ENCODE peak calls at places on chromosome 11, in nine cellular contexts. Q, E, P, U, Z, C, F, W and H are unnamed samples. For H3K9me3, the result is how much of the 10 kb centered on the place peaks cover.

GRCh38 chr11:44065161-44065571 is 904 bp upstream of the ACCS start:
- DNase-seq in Z (no peak), E (no peak), P (no peak), F (no peak), Q (no peak), W (no peak), C (no peak), U (no peak), H (no peak)

GRCh38 chr11:65432686-65433582 is 10.3 kb downstream of the NEAT1 start:
- DNase-seq in F (peak), C (no peak), P (no peak), Q (no peak), W (no peak), U (no peak), E (no peak), Z (peak), H (no peak)

GRCh38 chr11:105693075-105693474 is 83.2 kb downstream of the GRIA4 start:
- DNase-seq in W (no peak), Z (no peak), F (no peak), E (no peak), Q (no peak), P (no peak), C (no peak), U (no peak), H (no peak)

GRCh38 chr11:115939726-115940421 is 435.7 kb upstream of the CADM1 start:
- DNase-seq in F (no peak), Z (no peak), Q (no peak), W (no peak), U (no peak), C (no peak), E (no peak), P (no peak), H (no peak)

GRCh38 chr11:128428876-128429416 is 158.4 kb downstream of the ETS1 start:
- DNase-seq in P (no peak), E (no peak), Z (peak), F (no peak), W (no peak), U (no peak), Q (no peak), C (no peak), H (no peak)

GRCh38 chr11:56624661-56625110 is 10.0 kb upstream of the OR5M1 start:
- DNase-seq in Q (no peak), E (peak), C (no peak), Z (peak), F (peak), W (no peak), P (no peak), U (no peak), H (peak)

GRCh38 chr11:63999349-64000025 is 13.2 kb downstream of the OTUB1 start:
- DNase-seq in Z (no peak), Q (peak), U (peak), P (peak), W (peak), F (peak), E (no peak), C (peak), H (no peak)

GRCh38 chr11:115501895-115502589 is 2.2 kb downstream of the CADM1 start:
- DNase-seq in P (no peak), Z (peak), W (no peak), C (no peak), Q (no peak), F (peak), U (no peak), E (no peak), H (no peak)

GRCh38 chr11:75776546-75776945 is 8.0 kb downstream of the DGAT2 start:
- DNase-seq in U (no peak), W (no peak), C (no peak), Z (no peak), F (no peak), Q (no peak), P (peak), E (no peak), H (no peak)

GRCh38 chr11:42301777-42302176 is 842.3 kb upstream of the LRRC4C start:
- DNase-seq in E (no peak), W (no peak), C (no peak), P (no peak), Q (no peak), U (no peak), F (no peak), Z (no peak), H (no peak)

GRCh38 chr11:42299780-42300179 is 840.3 kb upstream of the LRRC4C start:
- DNase-seq in Z (no peak), C (no peak), P (no peak), E (no peak), Q (no peak), F (no peak), U (no peak), W (no peak), H (no peak)

DNA sequence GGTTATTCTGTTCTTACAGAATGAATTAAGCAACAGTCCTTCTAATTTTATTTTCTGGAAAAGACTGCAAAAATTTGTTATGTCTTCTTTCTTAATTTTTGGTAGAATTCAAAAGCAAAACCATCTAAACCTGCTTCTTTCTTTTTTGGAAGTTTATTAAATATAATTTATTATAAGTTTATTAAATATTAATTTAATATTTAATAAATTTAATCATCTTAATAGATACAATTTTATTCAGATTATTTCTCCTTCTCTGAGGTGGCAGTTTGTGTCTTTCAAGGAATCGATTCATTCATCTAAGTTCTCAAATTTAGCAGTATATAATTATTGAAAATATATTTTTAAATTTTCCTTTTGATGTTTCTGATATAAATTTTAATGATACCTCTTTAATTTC is 837.5 kb upstream of the LRRC4C start:
- DNase-seq in C (no peak), E (no peak), U (no peak), Q (no peak), W (no peak), P (no peak), Z (no peak), F (no peak), H (no peak)
- H3K9me3 ChIP-seq in C (under half), E (under half), U (under half), Q (under half), W (under half), P (under half), Z (under half), F (under half), H (under half)

DNA sequence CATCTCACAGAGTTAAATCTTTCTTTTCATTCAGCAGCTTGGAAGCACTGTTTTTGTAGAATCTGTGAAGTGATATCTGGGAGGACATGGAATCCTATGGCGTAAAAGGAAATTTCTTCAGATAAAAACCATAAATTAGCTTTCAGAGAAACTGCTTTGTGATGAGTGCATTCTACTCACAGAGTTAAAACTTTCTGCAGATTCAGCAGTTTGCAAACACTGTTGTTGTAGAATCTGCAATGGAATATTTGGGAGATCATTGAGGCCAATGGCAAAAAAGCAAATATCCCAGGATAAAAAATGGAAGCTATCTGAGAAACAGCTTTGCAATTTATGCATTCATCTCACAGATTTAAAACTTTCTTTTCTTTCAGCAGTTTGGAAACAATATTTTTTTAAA is 180.6 kb downstream of the OR4A47 start:
- DNase-seq in C (no peak), W (no peak), Z (no peak), P (no peak), U (no peak), F (no peak), E (no peak), Q (no peak), H (no peak)
- H3K9me3 ChIP-seq in C (under half), W (under half), Z (under half), P (under half), U (under half), F (under half), E (under half), Q (half or more), H (under half)

GRCh38 chr11:54946429-54946828 is 239.8 kb downstream of the OR4A5 start:
- DNase-seq in W (no peak), F (no peak), Z (no peak), P (no peak), C (no peak), Q (no peak), U (no peak), E (no peak), H (no peak)
- H3K9me3 ChIP-seq in W (under half), F (under half), Z (under half), P (under half), C (under half), Q (half or more), U (under half), E (under half), H (under half)

GRCh38 chr11:2641623-2642022 is 58.2 kb downstream of the KCNQ1OT1 start:
- DNase-seq in C (no peak), U (no peak), W (no peak), P (no peak), F (no peak), E (no peak), Z (no peak), Q (no peak), H (no peak)
- H3K9me3 ChIP-seq in C (under half), U (under half), W (half or more), P (under half), F (under half), E (under half), Z (under half), Q (half or more), H (under half)

DNA sequence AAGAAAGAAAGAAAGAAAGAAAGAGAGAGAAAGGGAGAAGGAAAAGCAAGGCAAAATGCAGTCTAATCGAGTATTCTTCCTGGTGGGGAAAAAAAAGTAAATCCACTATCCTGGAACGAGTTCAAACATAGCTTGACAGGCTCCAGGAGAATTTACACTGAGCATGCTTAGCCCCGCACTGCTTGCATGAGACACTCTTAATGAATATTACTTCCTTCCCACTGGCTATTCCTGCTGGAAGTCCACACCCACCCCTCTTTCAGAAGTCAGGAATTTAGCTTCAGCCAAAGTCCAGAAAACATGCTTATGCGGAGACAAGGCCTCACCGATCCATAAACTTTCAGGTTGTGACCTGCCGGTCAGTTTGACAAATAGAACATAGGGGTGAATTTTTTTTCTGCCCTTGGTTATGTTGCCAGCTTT is 251.8 kb upstream of the BLID start:
- DNase-seq in E (no peak), Z (peak), P (no peak), Q (no peak), W (no peak), C (no peak), F (peak), U (peak), H (no peak)
- H3K9me3 ChIP-seq in E (under half), Z (under half), P (under half), Q (under half), W (under half), C (under half), F (under half), U (under half), H (under half)

DNA sequence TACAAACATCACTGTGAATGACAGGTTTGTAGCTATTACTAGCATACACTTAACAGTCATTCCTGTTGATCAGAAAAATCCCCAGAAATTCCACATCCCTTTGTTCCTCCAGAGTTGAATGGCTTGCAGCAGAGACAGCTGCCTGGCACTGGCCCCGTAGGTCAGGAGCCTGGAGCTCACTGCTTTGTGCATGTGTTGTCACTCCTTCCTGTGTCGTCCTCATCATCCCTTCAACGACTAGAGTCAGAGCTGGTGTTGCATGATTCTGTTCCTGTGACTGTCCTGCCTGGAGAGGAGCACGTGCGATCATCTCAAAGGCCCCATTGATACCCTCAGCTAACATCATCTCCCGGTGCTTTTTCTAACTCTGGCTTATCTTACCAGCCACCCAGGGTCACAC is 58.3 kb downstream of the LDLRAD3 start:
- DNase-seq in P (no peak), U (no peak), Z (no peak), W (no peak), E (no peak), C (no peak), Q (no peak), F (no peak), H (no peak)
- H3K9me3 ChIP-seq in P (under half), U (under half), Z (under half), W (under half), E (under half), C (under half), Q (under half), F (under half), H (under half)

DNA sequence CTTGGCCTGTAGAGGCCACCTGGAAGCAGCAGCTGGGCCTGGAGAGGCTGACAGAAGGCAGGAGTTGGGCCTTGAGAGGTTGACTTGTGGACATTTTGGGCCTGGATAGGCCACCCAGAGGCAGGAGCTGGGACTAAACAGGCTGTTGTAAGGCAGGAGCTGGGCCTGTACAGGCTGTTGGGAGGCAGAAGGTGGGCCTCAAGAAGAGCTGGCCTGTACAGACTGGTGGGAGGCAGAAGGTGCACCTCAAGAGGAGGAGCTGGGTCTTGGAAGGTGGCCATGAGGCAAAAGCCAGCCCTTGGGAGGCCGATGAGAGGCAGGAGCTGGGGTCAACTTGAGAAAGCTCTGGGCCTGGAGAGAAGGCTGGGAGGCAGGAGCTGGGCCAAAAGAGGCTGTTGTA is 45.3 kb downstream of the OR4C45 start:
- DNase-seq in W (no peak), Q (no peak), Z (no peak), U (no peak), E (no peak), P (no peak), C (no peak), F (no peak), H (no peak)
- H3K9me3 ChIP-seq in W (under half), Q (under half), Z (under half), U (under half), E (under half), P (under half), C (under half), F (under half), H (under half)

DNA sequence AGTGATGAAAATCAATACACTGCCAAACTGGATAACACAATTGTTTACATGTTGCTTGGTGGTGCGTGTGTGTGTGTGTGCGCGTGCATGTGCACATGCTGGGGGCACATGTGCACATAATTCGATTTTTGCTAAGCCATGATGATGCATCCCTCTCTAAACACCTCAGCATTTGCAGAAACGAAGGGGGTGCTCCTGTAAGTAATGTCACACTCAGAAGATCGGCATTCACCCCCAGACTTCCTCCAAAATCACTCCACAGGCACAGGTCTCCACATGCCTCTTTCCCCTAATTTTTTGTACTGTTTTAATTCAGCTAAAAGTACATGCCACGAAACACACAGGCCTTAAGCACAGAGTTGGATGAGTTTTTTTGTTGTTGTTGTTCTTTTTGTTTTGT is 341.5 kb downstream of the SHANK2 start:
- DNase-seq in Z (no peak), W (no peak), E (no peak), C (no peak), U (no peak), P (no peak), F (no peak), Q (no peak), H (no peak)
- H3K9me3 ChIP-seq in Z (under half), W (under half), E (under half), C (under half), U (under half), P (under half), F (under half), Q (under half), H (under half)

GRCh38 chr11:48244804-48245203 is at the start of gene OR4X2:
- DNase-seq in E (no peak), U (no peak), Z (no peak), P (no peak), W (no peak), F (no peak), C (no peak), Q (no peak), H (no peak)

GRCh38 chr11:48237727-48238126 is 7.2 kb upstream of the OR4X2 start:
- DNase-seq in C (no peak), F (no peak), P (no peak), E (no peak), U (no peak), Z (no peak), W (no peak), Q (no peak), H (no peak)

GRCh38 chr11:48242501-48242900 is 2.4 kb upstream of the OR4X2 start:
- DNase-seq in C (no peak), F (no peak), Q (no peak), P (no peak), U (no peak), E (no peak), Z (no peak), W (no peak), H (no peak)
- H3K9me3 ChIP-seq in C (under half), F (under half), Q (under half), P (under half), U (under half), E (under half), Z (under half), W (under half), H (under half)

GRCh38 chr11:3158131-3158591 is 6.9 kb downstream of the OSBPL5 start:
- DNase-seq in E (no peak), F (no peak), W (peak), Q (peak), U (peak), C (no peak), Z (no peak), P (peak), H (no peak)

GRCh38 chr11:3160252-3161031 is 4.7 kb downstream of the OSBPL5 start:
- DNase-seq in C (no peak), W (peak), U (peak), F (peak), P (peak), E (peak), Q (peak), Z (peak), H (no peak)

GRCh38 chr11:3158821-3159220 is 6.3 kb downstream of the OSBPL5 start:
- DNase-seq in F (no peak), P (peak), C (no peak), U (peak), W (peak), Z (no peak), Q (peak), E (no peak), H (no peak)

GRCh38 chr11:3161309-3161708 is 3.8 kb downstream of the OSBPL5 start:
- DNase-seq in P (peak), W (peak), Q (peak), E (no peak), C (no peak), U (peak), F (no peak), Z (no peak), H (no peak)

DNA sequence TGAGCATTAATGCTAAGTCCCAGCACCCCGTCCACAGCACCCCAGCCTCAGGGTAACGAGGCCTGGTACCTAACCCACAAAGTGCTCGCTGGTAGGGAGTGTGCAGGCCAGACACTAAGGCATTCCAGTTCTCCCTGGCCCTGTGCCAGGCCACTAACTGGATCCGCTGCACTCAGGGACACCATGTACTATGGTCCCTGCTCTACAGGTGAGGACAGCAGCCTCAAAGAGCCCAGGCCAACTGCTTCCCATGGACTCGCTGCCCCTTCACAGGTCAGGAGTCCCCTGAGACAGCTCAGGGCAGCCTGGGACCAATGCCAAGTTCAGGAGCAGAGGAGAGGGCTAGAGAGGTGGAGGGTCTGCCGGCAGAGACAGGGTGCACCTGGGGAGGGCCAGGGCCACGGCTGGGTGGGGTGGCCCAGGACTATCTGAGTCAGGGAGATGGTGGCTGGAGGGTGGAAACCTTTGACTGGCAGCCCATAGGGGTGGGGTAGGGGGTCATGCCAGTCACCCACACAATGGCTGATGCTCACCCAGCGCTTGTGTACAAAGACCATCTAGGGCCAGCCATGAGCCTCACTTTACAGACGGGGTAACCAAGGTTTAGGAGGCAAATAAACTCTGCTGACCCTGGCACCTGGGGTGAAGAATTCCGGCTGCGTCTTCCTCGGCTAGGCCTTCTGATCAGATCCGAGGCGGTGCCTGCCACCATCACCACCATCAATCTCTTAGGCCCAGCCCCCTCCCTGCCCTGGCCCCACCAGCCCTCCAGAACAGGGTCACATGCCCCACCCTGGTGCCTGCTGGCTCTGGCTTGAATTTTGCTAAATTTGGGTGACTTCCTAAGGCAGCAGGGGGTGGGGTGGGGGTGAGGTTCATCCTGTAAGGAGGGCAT is 5.6 kb downstream of the OSBPL5 start:
- DNase-seq in C (no peak), E (no peak), P (peak), Q (peak), F (peak), Z (no peak), W (peak), U (peak), H (no peak)
- H3K9me3 ChIP-seq in C (under half), E (under half), P (under half), Q (under half), F (under half), Z (under half), W (under half), U (under half), H (under half)